ENCODE peak calls at places on chromosome 9, in eight cellular contexts. V is spleen; Y is psoas muscle; A is naive thymus-derived CD4-positive, alpha-beta T cell; C is neuronal stem cell; O is CD8-positive, alpha-beta memory T cell; L is uterus; J is cardiac muscle cell. H is an unnamed sample. For H3K4me1 and H3K27me3, the result is how much of the 10 kb centered on the place peaks cover.

GRCh38 chr9:93262537-93263310 is 78.8 kb downstream of the WNK2 start:
- DNase-seq in L (no peak), A (no peak), O (no peak), Y (no peak), J (no peak), C (no peak), V (peak), H (no peak)

GRCh38 chr9:16150938-16151650 is 598.3 kb downstream of the CCDC171 start:
- DNase-seq in Y (no peak), V (no peak), L (peak), A (no peak), C (no peak), O (no peak), J (no peak), H (no peak)

GRCh38 chr9:71719585-71719984 is 48.7 kb downstream of the CEMIP2 start:
- DNase-seq in L (no peak), C (no peak), Y (no peak), J (peak), A (peak), V (no peak), O (no peak), H (peak)

GRCh38 chr9:75146229-75146628 is 57.9 kb downstream of the OSTF1 start:
- DNase-seq in A (no peak), C (no peak), Y (no peak), J (peak), L (no peak), V (no peak), O (no peak), H (no peak)

GRCh38 chr9:136901516-136902258 is 15.4 kb downstream of the TRAF2 start:
- DNase-seq in J (no peak), A (peak), Y (no peak), O (peak), V (peak), C (no peak), L (no peak), H (peak)

GRCh38 chr9:128286435-128286834 is 10.4 kb downstream of the SWI5 start:
- DNase-seq in O (no peak), Y (no peak), C (no peak), A (no peak), L (no peak), J (peak), V (no peak), H (no peak)

GRCh38 chr9:111366978-111367377 is 37.0 kb upstream of the OR2K2 start:
- DNase-seq in C (no peak), O (no peak), L (no peak), J (no peak), Y (no peak), V (no peak), A (no peak), H (no peak)

GRCh38 chr9:33620738-33621439 is 96.8 kb downstream of the ANKRD18B start:
- DNase-seq in V (no peak), A (no peak), J (peak), C (no peak), L (no peak), O (no peak), Y (no peak), H (peak)

GRCh38 chr9:22005083-22005699 is 3.9 kb downstream of the CDKN2B start:
- DNase-seq in A (no peak), L (no peak), O (no peak), V (no peak), C (no peak), Y (no peak), J (peak), H (no peak)

GRCh38 chr9:18980124-18980660 is 52.8 kb downstream of the SAXO1 start:
- DNase-seq in L (no peak), V (no peak), Y (no peak), J (peak), A (no peak), O (no peak), C (no peak), H (no peak)

GRCh38 chr9:78397045-78397843 is 100.3 kb downstream of the PSAT1 start:
- DNase-seq in O (no peak), J (no peak), C (peak), L (no peak), V (no peak), A (no peak), Y (no peak), H (no peak)

GRCh38 chr9:77729177-77729576 is 81.1 kb upstream of the GNA14 start:
- DNase-seq in C (no peak), Y (no peak), L (no peak), V (no peak), J (no peak), O (no peak), A (no peak), H (no peak)

GRCh38 chr9:90773593-90773992 is 28.0 kb upstream of the SYK start:
- DNase-seq in L (no peak), A (no peak), C (no peak), Y (no peak), J (no peak), O (no peak), V (no peak), H (no peak)

GRCh38 chr9:650362-650761 is 191.1 kb upstream of the DMRT1 start:
- DNase-seq in C (no peak), L (no peak), J (no peak), O (no peak), A (no peak), Y (no peak), V (no peak), H (no peak)

GRCh38 chr9:81379655-81380054 is 309.7 kb downstream of the TLE1 start:
- DNase-seq in V (no peak), C (no peak), O (no peak), Y (no peak), L (no peak), J (no peak), A (no peak), H (no peak)

GRCh38 chr9:132020272-132020671 is 59.4 kb downstream of the MED27 start:
- DNase-seq in J (no peak), C (no peak), V (no peak), A (no peak), Y (no peak), L (no peak), O (no peak), H (no peak)

GRCh38 chr9:123090198-123090896 is 56.9 kb downstream of the GPR21 start:
- DNase-seq in A (no peak), O (no peak), C (no peak), L (no peak), V (no peak), J (peak), Y (no peak), H (no peak)

GRCh38 chr9:26375448-26375847 is 517.2 kb downstream of the CAAP1 start:
- DNase-seq in O (no peak), J (no peak), L (no peak), Y (no peak), A (no peak), C (no peak), V (no peak), H (no peak)

GRCh38 chr9:127767405-127767804 is 11.1 kb downstream of the SH2D3C start:
- DNase-seq in C (no peak), L (no peak), Y (no peak), J (no peak), O (no peak), V (no peak), A (no peak), H (no peak)

GRCh38 chr9:97412628-97413382 is 909 bp downstream of the TDRD7 start:
- DNase-seq in V (no peak), J (peak), A (no peak), Y (no peak), L (peak), O (peak), C (peak), H (peak)

GRCh38 chr9:745761-746414 is 95.6 kb upstream of the DMRT1 start:
- DNase-seq in J (no peak), Y (peak), C (no peak), O (no peak), A (no peak), L (no peak), V (no peak), H (no peak)

GRCh38 chr9:112887377-112887776 is 3.3 kb downstream of the SLC46A2 start:
- DNase-seq in Y (no peak), V (no peak), A (no peak), O (no peak), L (no peak), C (no peak), J (no peak), H (no peak)

GRCh38 chr9:37676411-37676830 is 25.7 kb downstream of the FRMPD1 start:
- DNase-seq in V (no peak), L (no peak), C (peak), Y (peak), O (no peak), A (no peak), J (no peak), H (no peak)

GRCh38 chr9:38107811-38108304 is 38.8 kb upstream of the SHB start:
- DNase-seq in O (no peak), L (no peak), Y (no peak), V (no peak), C (peak), A (no peak), J (peak), H (no peak)

GRCh38 chr9:134431626-134432025 is 105.4 kb downstream of the RXRA start:
- DNase-seq in L (no peak), O (no peak), J (no peak), C (no peak), Y (no peak), V (no peak), A (no peak), H (no peak)

GRCh38 chr9:134433909-134434895 is 107.9 kb downstream of the RXRA start:
- DNase-seq in L (peak), Y (no peak), O (no peak), J (no peak), A (no peak), V (no peak), C (no peak), H (no peak)

GRCh38 chr9:134433101-134433500 is 106.8 kb downstream of the RXRA start:
- DNase-seq in Y (peak), V (no peak), O (no peak), C (no peak), J (peak), A (no peak), L (peak), H (peak)

GRCh38 chr9:134434896-134435506 is 108.7 kb downstream of the RXRA start:
- DNase-seq in Y (peak), J (peak), V (peak), O (no peak), L (peak), A (no peak), C (no peak), H (peak)

GRCh38 chr9:134432471-134432870 is 106.2 kb downstream of the RXRA start:
- DNase-seq in V (no peak), Y (no peak), L (no peak), A (no peak), O (no peak), J (no peak), C (no peak), H (peak)
- H3K4me1 ChIP-seq in V (under half), Y (half or more), L (under half), A (under half), O (under half), J (under half), C (under half), H (under half)

DNA sequence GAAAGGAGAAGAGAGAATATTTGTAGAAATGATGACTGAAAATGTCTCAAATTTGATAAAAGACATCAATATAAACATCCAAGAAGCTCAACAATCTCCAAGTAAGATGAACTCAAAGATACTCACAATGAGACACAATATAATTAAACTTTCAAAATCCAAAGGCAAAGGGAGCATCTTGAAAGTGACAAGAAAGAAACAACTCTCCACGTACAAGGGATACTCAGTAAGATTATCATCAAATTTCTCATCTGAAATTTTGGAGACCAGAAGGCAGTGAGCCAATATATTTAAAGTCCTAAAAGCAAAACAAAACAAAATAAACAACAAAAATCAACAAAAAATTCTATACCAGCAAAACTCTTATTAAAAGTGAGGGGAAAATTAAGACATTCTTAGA is 428.7 kb downstream of the NFIB start:
- DNase-seq in A (no peak), O (no peak), V (no peak), J (no peak), L (no peak), Y (no peak), C (no peak), H (no peak)
- H3K27me3 ChIP-seq in A (under half), O (under half), V (under half), J (under half), L (under half), Y (under half), C (under half), H (under half)

GRCh38 chr9:135468866-135469521 is 10.6 kb upstream of the PPP1R26 start:
- DNase-seq in A (no peak), O (no peak), C (no peak), Y (no peak), J (peak), L (no peak), V (no peak), H (no peak)
- H3K4me3 ChIP-seq in A (no peak), O (no peak), C (no peak), Y (no peak), J (no peak), L (no peak), V (no peak), H (no peak)

GRCh38 chr9:83691492-83691891 is 16.3 kb downstream of the UBQLN1 start:
- DNase-seq in J (no peak), C (no peak), Y (no peak), A (no peak), V (no peak), O (no peak), L (no peak), H (no peak)

DNA sequence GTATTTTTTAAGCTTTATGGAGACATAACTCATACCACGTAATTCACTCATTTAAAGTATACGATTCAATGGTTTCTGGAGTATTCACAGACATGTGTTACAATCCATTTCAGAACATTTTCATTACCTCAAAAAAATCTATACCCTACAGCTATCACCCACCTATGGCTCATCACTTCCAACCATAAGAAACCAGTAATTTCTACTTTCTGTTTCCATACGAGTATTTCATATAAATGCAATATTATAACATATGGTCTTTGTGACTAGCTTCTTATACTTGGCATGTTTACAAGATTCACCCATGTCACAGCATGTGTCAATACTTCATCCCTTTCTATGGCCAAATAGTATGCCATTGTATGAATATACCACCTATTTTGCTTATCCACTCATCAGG is 18.8 kb downstream of the UBQLN1 start:
- DNase-seq in L (no peak), J (no peak), V (no peak), O (no peak), Y (no peak), C (no peak), A (no peak), H (no peak)
- H3K4me1 ChIP-seq in L (under half), J (under half), V (under half), O (half or more), Y (under half), C (under half), A (under half), H (under half)

GRCh38 chr9:130328349-130328801 is 62.8 kb downstream of the HMCN2 start:
- DNase-seq in C (no peak), A (no peak), J (peak), O (no peak), Y (peak), L (peak), V (no peak), H (no peak)

GRCh38 chr9:130327070-130327780 is 61.7 kb downstream of the HMCN2 start:
- DNase-seq in L (peak), O (no peak), V (no peak), A (no peak), J (no peak), C (no peak), Y (no peak), H (no peak)

GRCh38 chr9:130325921-130326320 is 60.4 kb downstream of the HMCN2 start:
- DNase-seq in Y (no peak), V (no peak), L (no peak), C (no peak), J (no peak), O (no peak), A (no peak), H (no peak)

GRCh38 chr9:130329061-130329460 is 63.5 kb downstream of the HMCN2 start:
- DNase-seq in Y (no peak), C (no peak), V (no peak), A (no peak), L (no peak), O (no peak), J (no peak), H (no peak)

DNA sequence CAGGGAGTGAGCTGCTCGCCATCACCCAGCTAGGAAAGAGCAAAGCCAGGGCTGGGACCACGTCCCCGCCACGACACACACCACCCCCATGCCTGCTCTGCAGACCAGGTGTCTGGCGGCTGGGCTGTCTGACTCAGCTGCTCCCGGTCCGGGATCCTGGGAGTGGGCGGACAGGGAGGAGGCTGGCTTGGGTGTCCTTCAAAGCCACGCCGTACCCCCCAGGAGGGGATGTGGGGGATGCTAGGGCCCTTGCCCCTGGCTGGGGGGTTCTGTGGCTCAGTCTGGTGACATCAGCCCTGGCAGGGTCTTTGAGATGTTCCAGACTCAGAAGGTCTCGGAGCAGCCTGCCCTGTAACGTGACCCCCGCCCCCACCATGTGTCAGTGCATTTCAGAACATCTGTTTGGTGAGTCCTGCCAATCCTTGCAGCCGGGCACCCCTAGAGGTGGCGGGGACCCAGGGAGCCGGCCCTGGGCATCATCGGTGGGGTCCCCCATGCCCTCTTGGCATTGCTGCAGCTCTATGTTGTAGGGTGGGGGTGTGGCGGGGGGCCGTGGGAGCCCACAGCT is 62.3 kb downstream of the HMCN2 start:
- DNase-seq in V (no peak), L (peak), J (peak), C (no peak), O (no peak), Y (peak), A (no peak), H (no peak)
- H3K27me3 ChIP-seq in V (half or more), L (under half), J (under half), C (under half), O (under half), Y (half or more), A (under half), H (under half)

DNA sequence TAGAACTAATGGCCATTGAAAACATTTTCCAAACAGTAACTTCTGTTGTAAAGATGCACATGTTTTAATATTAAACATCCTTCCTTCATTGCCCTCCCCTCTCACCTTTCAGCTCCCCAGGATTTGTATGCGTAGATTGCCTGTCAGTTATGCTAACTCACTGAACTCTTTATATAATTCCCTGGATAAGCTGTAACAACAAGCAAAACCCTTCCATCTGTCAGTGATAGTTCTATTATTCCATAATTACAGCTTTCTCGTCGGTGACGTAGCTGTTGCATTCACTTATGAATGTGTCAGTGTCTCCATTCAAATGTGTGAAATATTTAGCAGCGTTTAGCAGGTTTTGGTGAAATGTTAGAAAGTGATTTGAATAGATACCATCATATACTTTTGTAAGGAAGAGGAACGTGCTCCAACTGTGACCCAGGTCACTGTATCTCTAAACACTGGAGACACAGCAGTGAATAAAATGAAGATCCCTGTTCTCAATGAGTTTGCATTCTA is 45.2 kb downstream of the PIP5K1B start:
- DNase-seq in A (no peak), C (no peak), O (no peak), L (no peak), J (no peak), V (no peak), Y (no peak), H (no peak)
- H3K4me3 ChIP-seq in A (no peak), C (no peak), O (no peak), L (no peak), J (no peak), V (no peak), Y (no peak), H (no peak)

DNA sequence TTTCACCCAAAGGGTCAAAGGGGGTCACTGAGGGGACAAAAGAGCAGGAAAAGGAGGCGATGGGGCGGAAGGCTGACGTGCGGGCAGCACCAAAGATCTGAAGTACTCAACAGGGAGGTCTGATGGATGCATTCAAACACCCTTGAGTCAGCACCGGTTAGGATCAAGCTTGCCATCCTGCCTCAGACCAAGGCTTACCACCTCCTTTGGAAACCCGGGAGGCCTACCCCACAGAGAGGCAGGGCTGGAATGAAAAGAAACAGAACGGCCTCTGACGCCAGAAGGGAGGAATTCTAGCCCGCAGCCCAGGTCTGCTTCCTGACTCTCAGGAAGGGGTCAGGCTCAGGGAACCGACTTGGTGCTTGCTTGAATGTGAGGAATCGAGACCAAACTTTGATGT is 125.6 kb downstream of the PAPPA start:
- DNase-seq in J (peak), C (peak), A (no peak), L (no peak), Y (no peak), V (no peak), O (no peak), H (no peak)
- H3K4me1 ChIP-seq in J (under half), C (under half), A (under half), L (under half), Y (under half), V (under half), O (under half), H (under half)

GRCh38 chr9:108996653-108997052 is 16.6 kb downstream of the CTNNAL1 start:
- DNase-seq in V (no peak), C (no peak), Y (no peak), J (peak), L (no peak), O (no peak), A (no peak), H (no peak)
- H3K27me3 ChIP-seq in V (under half), C (under half), Y (under half), J (under half), L (under half), O (under half), A (under half), H (under half)